ENCODE peak calls at places on chromosomes 2 and 18, in nine cellular contexts. One of them, this sample, is unnamed. For H3K4me1, the result is how much of the 10 kb centered on the place peaks cover.

GRCh38 chr2:204984421-204984925 is 439.2 kb downstream of the PARD3B start:
- DNase-seq in endodermal cell: peak
- DNase-seq in right lobe of liver: no peak
- DNase-seq in uterus: no peak
- DNase-seq in cardiac muscle cell: no peak
- DNase-seq in HCT116: no peak
- DNase-seq in pancreas: no peak
- DNase-seq in A549: no peak
- DNase-seq in IMR-90: peak
- DNase-seq in this sample: no peak

GRCh38 chr2:3667151-3667631 is 9.2 kb downstream of the ALLC start:
- DNase-seq in endodermal cell: peak
- DNase-seq in right lobe of liver: no peak
- DNase-seq in uterus: no peak
- DNase-seq in cardiac muscle cell: peak
- DNase-seq in HCT116: no peak
- DNase-seq in pancreas: peak
- DNase-seq in A549: no peak
- DNase-seq in IMR-90: peak
- DNase-seq in this sample: no peak

GRCh38 chr2:111972955-111973565 is 74.7 kb downstream of the MERTK start:
- DNase-seq in endodermal cell: no peak
- DNase-seq in right lobe of liver: no peak
- DNase-seq in uterus: no peak
- DNase-seq in cardiac muscle cell: no peak
- DNase-seq in HCT116: no peak
- DNase-seq in pancreas: no peak
- DNase-seq in A549: no peak
- DNase-seq in IMR-90: no peak
- DNase-seq in this sample: no peak

GRCh38 chr2:187542123-187542522 is 12.1 kb downstream of the TFPI start:
- DNase-seq in endodermal cell: no peak
- DNase-seq in right lobe of liver: no peak
- DNase-seq in uterus: no peak
- DNase-seq in cardiac muscle cell: no peak
- DNase-seq in HCT116: no peak
- DNase-seq in pancreas: no peak
- DNase-seq in A549: no peak
- DNase-seq in IMR-90: no peak
- DNase-seq in this sample: no peak

GRCh38 chr2:187497140-187497539 is 49.1 kb upstream of the CALCRL start:
- DNase-seq in endodermal cell: no peak
- DNase-seq in right lobe of liver: no peak
- DNase-seq in uterus: no peak
- DNase-seq in cardiac muscle cell: no peak
- DNase-seq in HCT116: no peak
- DNase-seq in pancreas: no peak
- DNase-seq in A549: no peak
- DNase-seq in IMR-90: no peak
- DNase-seq in this sample: no peak

GRCh38 chr2:42513252-42513918 is 19.6 kb upstream of the KCNG3 start:
- DNase-seq in endodermal cell: peak
- DNase-seq in right lobe of liver: no peak
- DNase-seq in uterus: peak
- DNase-seq in cardiac muscle cell: peak
- DNase-seq in HCT116: peak
- DNase-seq in pancreas: peak
- DNase-seq in A549: peak
- DNase-seq in IMR-90: peak
- DNase-seq in this sample: no peak

GRCh38 chr2:9057939-9058761 is 54.7 kb upstream of the MBOAT2 start:
- DNase-seq in endodermal cell: no peak
- DNase-seq in right lobe of liver: no peak
- DNase-seq in uterus: no peak
- DNase-seq in cardiac muscle cell: peak
- DNase-seq in HCT116: peak
- DNase-seq in pancreas: no peak
- DNase-seq in A549: peak
- DNase-seq in IMR-90: peak
- DNase-seq in this sample: no peak

GRCh38 chr2:200408428-200409311 is 101.2 kb downstream of the KCTD18 start:
- DNase-seq in endodermal cell: peak
- DNase-seq in right lobe of liver: no peak
- DNase-seq in uterus: no peak
- DNase-seq in cardiac muscle cell: peak
- DNase-seq in HCT116: peak
- DNase-seq in pancreas: no peak
- DNase-seq in A549: peak
- DNase-seq in IMR-90: peak
- DNase-seq in this sample: no peak

GRCh38 chr2:12083081-12083569 is 336.7 kb downstream of the LPIN1 start:
- DNase-seq in endodermal cell: peak
- DNase-seq in right lobe of liver: no peak
- DNase-seq in uterus: no peak
- DNase-seq in cardiac muscle cell: no peak
- DNase-seq in HCT116: no peak
- DNase-seq in pancreas: no peak
- DNase-seq in A549: no peak
- DNase-seq in IMR-90: no peak
- DNase-seq in this sample: no peak

GRCh38 chr2:239292531-239292930 is 108.3 kb downstream of the HDAC4 start:
- DNase-seq in endodermal cell: no peak
- DNase-seq in right lobe of liver: no peak
- DNase-seq in uterus: no peak
- DNase-seq in cardiac muscle cell: no peak
- DNase-seq in HCT116: no peak
- DNase-seq in pancreas: no peak
- DNase-seq in A549: no peak
- DNase-seq in IMR-90: no peak
- DNase-seq in this sample: peak

GRCh38 chr2:104521247-104521646 is 332.7 kb upstream of the POU3F3 start:
- DNase-seq in endodermal cell: peak
- DNase-seq in right lobe of liver: no peak
- DNase-seq in uterus: no peak
- DNase-seq in cardiac muscle cell: no peak
- DNase-seq in HCT116: no peak
- DNase-seq in pancreas: no peak
- DNase-seq in A549: no peak
- DNase-seq in IMR-90: no peak
- DNase-seq in this sample: no peak

GRCh38 chr18:65750421-65751144 is at the start of gene CDH7:
- DNase-seq in endodermal cell: peak
- DNase-seq in right lobe of liver: no peak
- DNase-seq in uterus: no peak
- DNase-seq in cardiac muscle cell: no peak
- DNase-seq in HCT116: no peak
- DNase-seq in pancreas: no peak
- DNase-seq in A549: no peak
- DNase-seq in IMR-90: no peak
- DNase-seq in this sample: no peak

GRCh38 chr18:3426074-3426473 is 23.9 kb upstream of the TGIF1 start:
- DNase-seq in endodermal cell: no peak
- DNase-seq in right lobe of liver: no peak
- DNase-seq in uterus: no peak
- DNase-seq in cardiac muscle cell: no peak
- DNase-seq in HCT116: no peak
- DNase-seq in pancreas: no peak
- DNase-seq in A549: no peak
- DNase-seq in IMR-90: no peak
- DNase-seq in this sample: no peak

GRCh38 chr2:231696004-231696367 is 12.3 kb upstream of the PTMA start:
- DNase-seq in endodermal cell: no peak
- DNase-seq in right lobe of liver: peak
- DNase-seq in uterus: peak
- DNase-seq in cardiac muscle cell: peak
- DNase-seq in HCT116: no peak
- DNase-seq in pancreas: no peak
- DNase-seq in A549: no peak
- DNase-seq in IMR-90: peak
- DNase-seq in this sample: no peak

GRCh38 chr2:169965495-169965894 is 138.2 kb downstream of the UBR3 start:
- DNase-seq in endodermal cell: no peak
- DNase-seq in right lobe of liver: no peak
- DNase-seq in uterus: no peak
- DNase-seq in cardiac muscle cell: peak
- DNase-seq in HCT116: no peak
- DNase-seq in pancreas: no peak
- DNase-seq in A549: no peak
- DNase-seq in IMR-90: peak
- DNase-seq in this sample: no peak

GRCh38 chr2:134671498-134671897 is 47.3 kb downstream of the TMEM163 start:
- DNase-seq in endodermal cell: peak
- DNase-seq in right lobe of liver: no peak
- DNase-seq in uterus: no peak
- DNase-seq in cardiac muscle cell: no peak
- DNase-seq in HCT116: no peak
- DNase-seq in pancreas: no peak
- DNase-seq in A549: no peak
- DNase-seq in IMR-90: no peak
- DNase-seq in this sample: no peak

GRCh38 chr2:79717364-79718007 is 204.6 kb downstream of the CTNNA2 start:
- DNase-seq in endodermal cell: peak
- DNase-seq in right lobe of liver: no peak
- DNase-seq in uterus: no peak
- DNase-seq in cardiac muscle cell: peak
- DNase-seq in HCT116: no peak
- DNase-seq in pancreas: no peak
- DNase-seq in A549: peak
- DNase-seq in IMR-90: peak
- DNase-seq in this sample: no peak

DNA sequence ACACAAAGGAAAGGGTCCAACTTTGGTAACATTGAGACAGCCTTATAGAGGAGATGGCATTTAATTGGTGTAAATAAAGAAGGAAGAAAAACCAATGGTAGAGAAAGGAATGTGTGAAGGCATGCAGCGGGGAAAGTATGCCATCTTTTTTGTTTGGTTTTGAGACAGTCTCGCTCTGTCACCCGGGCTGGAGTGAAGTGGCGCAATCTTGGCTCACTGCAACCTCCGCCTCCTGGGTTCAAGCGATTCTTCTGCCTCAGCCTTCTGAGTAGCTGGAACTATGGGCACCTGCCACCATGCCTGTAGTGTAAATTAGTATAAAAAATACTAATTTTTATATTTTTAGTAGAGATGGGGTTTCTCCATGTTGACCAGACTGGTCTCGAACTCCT is 6.4 kb downstream of the RIOK3 start:
- DNase-seq in endodermal cell: no peak
- DNase-seq in right lobe of liver: peak
- DNase-seq in uterus: no peak
- DNase-seq in cardiac muscle cell: no peak
- DNase-seq in HCT116: no peak
- DNase-seq in pancreas: no peak
- DNase-seq in A549: no peak
- DNase-seq in IMR-90: no peak
- DNase-seq in this sample: no peak
- H3K4me1 ChIP-seq in endodermal cell: under half
- H3K4me1 ChIP-seq in right lobe of liver: under half
- H3K4me1 ChIP-seq in uterus: under half
- H3K4me1 ChIP-seq in cardiac muscle cell: under half
- H3K4me1 ChIP-seq in HCT116: under half
- H3K4me1 ChIP-seq in pancreas: under half
- H3K4me1 ChIP-seq in A549: under half
- H3K4me1 ChIP-seq in IMR-90: under half
- H3K4me1 ChIP-seq in this sample: under half

DNA sequence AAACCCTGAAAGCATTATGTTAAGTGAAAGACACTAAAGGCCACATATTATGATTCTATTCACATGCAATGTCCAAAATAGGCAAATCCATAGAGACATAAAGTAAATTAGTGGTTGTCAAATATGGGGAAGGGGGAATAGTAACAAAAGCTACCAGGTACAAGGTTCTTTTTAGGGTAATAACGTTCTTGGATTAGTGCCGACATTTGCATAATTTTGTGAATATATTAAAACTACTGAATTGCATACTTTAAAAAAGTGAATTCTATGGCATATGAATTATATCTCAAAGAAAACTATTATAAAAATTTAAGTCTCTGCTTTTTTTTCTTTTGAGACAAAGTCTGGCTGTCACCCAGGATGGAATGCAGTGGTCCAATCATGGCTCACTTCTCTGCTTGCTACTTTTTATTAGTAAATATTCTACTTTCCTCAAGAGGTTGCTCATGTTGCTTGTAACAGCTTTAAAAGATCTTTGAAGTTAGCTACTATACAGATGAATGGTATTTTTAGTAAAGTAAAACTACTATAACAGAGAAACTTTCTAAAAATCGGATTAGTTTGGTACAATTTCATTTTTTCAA is 2.5 kb downstream of the SESTD1 start:
- DNase-seq in endodermal cell: no peak
- DNase-seq in right lobe of liver: no peak
- DNase-seq in uterus: no peak
- DNase-seq in cardiac muscle cell: peak
- DNase-seq in HCT116: no peak
- DNase-seq in pancreas: no peak
- DNase-seq in A549: no peak
- DNase-seq in IMR-90: no peak
- DNase-seq in this sample: no peak
- H3K4me3 ChIP-seq in endodermal cell: peak
- H3K4me3 ChIP-seq in right lobe of liver: no peak
- H3K4me3 ChIP-seq in uterus: no peak
- H3K4me3 ChIP-seq in cardiac muscle cell: no peak
- H3K4me3 ChIP-seq in HCT116: no peak
- H3K4me3 ChIP-seq in pancreas: no peak
- H3K4me3 ChIP-seq in A549: no peak
- H3K4me3 ChIP-seq in IMR-90: no peak
- H3K4me3 ChIP-seq in this sample: peak

GRCh38 chr2:22628183-22628582 is 756.8 kb upstream of the KLHL29 start:
- DNase-seq in endodermal cell: no peak
- DNase-seq in right lobe of liver: no peak
- DNase-seq in uterus: no peak
- DNase-seq in cardiac muscle cell: no peak
- DNase-seq in HCT116: no peak
- DNase-seq in pancreas: no peak
- DNase-seq in A549: no peak
- DNase-seq in IMR-90: no peak
- DNase-seq in this sample: peak

GRCh38 chr2:22623620-22624019 is 761.4 kb upstream of the KLHL29 start:
- DNase-seq in endodermal cell: no peak
- DNase-seq in right lobe of liver: no peak
- DNase-seq in uterus: no peak
- DNase-seq in cardiac muscle cell: no peak
- DNase-seq in HCT116: no peak
- DNase-seq in pancreas: no peak
- DNase-seq in A549: no peak
- DNase-seq in IMR-90: no peak
- DNase-seq in this sample: no peak

GRCh38 chr2:22626621-22627020 is 758.4 kb upstream of the KLHL29 start:
- DNase-seq in endodermal cell: peak
- DNase-seq in right lobe of liver: no peak
- DNase-seq in uterus: no peak
- DNase-seq in cardiac muscle cell: no peak
- DNase-seq in HCT116: no peak
- DNase-seq in pancreas: no peak
- DNase-seq in A549: peak
- DNase-seq in IMR-90: no peak
- DNase-seq in this sample: no peak
- TF ChIP-seq CTCF in endodermal cell: peak
- TF ChIP-seq CTCF in right lobe of liver: no peak
- TF ChIP-seq CTCF in uterus: no peak
- TF ChIP-seq CTCF in cardiac muscle cell: no peak
- TF ChIP-seq CTCF in HCT116: no peak
- TF ChIP-seq CTCF in pancreas: no peak
- TF ChIP-seq CTCF in A549: no peak
- TF ChIP-seq CTCF in IMR-90: no peak
- TF ChIP-seq CTCF in this sample: no peak

GRCh38 chr2:160222546-160223281 is 22.6 kb upstream of the ITGB6 start:
- DNase-seq in endodermal cell: no peak
- DNase-seq in right lobe of liver: no peak
- DNase-seq in uterus: no peak
- DNase-seq in cardiac muscle cell: no peak
- DNase-seq in HCT116: no peak
- DNase-seq in pancreas: no peak
- DNase-seq in A549: no peak
- DNase-seq in IMR-90: no peak
- DNase-seq in this sample: no peak
- H3K4me1 ChIP-seq in endodermal cell: under half
- H3K4me1 ChIP-seq in right lobe of liver: under half
- H3K4me1 ChIP-seq in uterus: under half
- H3K4me1 ChIP-seq in cardiac muscle cell: under half
- H3K4me1 ChIP-seq in HCT116: half or more
- H3K4me1 ChIP-seq in pancreas: under half
- H3K4me1 ChIP-seq in A549: half or more
- H3K4me1 ChIP-seq in IMR-90: under half
- H3K4me1 ChIP-seq in this sample: under half

This sample was measured in tibial artery.